ENCODE peak calls at places on chromosomes 12 and 14, in four cellular contexts. S, Q, O and K are unnamed samples. For H3K36me3, the result is how much of the 10 kb centered on the place peaks cover.

GRCh38 chr12:20602671-20603402 is 92.3 kb upstream of the SLCO1C1 start:
- DNase-seq in Q (peak), S (no peak), O (no peak), K (peak)

GRCh38 chr12:46373303-46374182 is 970 bp upstream of the SLC38A2 start:
- DNase-seq in O (peak), S (peak), Q (peak), K (no peak)

GRCh38 chr12:26798669-26799068 is 34.3 kb downstream of the ITPR2 start:
- DNase-seq in S (no peak), Q (no peak), O (no peak), K (no peak)

GRCh38 chr14:105945891-105946290 is 419.5 kb downstream of the TMEM121 start:
- DNase-seq in O (no peak), S (no peak), Q (no peak), K (no peak)

GRCh38 chr12:132498931-132499330 is 9.0 kb downstream of the FBRSL1 start:
- DNase-seq in Q (no peak), S (no peak), O (no peak), K (no peak)

GRCh38 chr14:22976620-22977433 is 5.5 kb downstream of the AJUBA start:
- DNase-seq in Q (peak), O (peak), S (no peak), K (no peak)

GRCh38 chr12:54294152-54294913 is 6.5 kb downstream of the NFE2 start:
- DNase-seq in Q (peak), S (no peak), O (peak), K (no peak)

GRCh38 chr12:116184766-116185165 is 92.7 kb downstream of the MED13L start:
- DNase-seq in Q (no peak), O (no peak), S (no peak), K (no peak)

GRCh38 chr14:79596531-79596930 is 614.8 kb downstream of the DIO2 start:
- DNase-seq in Q (peak), S (no peak), O (no peak), K (peak)

GRCh38 chr12:21774358-21775129 is at the start of gene KCNJ8:
- DNase-seq in S (peak), O (peak), Q (peak), K (no peak)

GRCh38 chr12:29763301-29763683 is 20.4 kb downstream of the TMTC1 start:
- DNase-seq in O (no peak), Q (no peak), S (no peak), K (no peak)

GRCh38 chr14:96084796-96085195 is 45.6 kb downstream of the C14orf132 start:
- DNase-seq in S (no peak), O (no peak), Q (no peak), K (no peak)

GRCh38 chr12:80412343-80412953 is 31.6 kb upstream of the PTPRQ start:
- DNase-seq in Q (no peak), O (no peak), S (peak), K (no peak)

GRCh38 chr14:50608302-50608851 is 48.4 kb downstream of the ATL1 start:
- DNase-seq in Q (no peak), S (no peak), O (no peak), K (no peak)

GRCh38 chr14:105314287-105315185 is at the start of gene PACS2:
- DNase-seq in Q (peak), O (peak), S (peak), K (no peak)

GRCh38 chr14:94355191-94355794 is 32.2 kb upstream of the SERPINA6 start:
- DNase-seq in S (peak), Q (no peak), O (peak), K (no peak)

GRCh38 chr12:52203126-52203921 is 11.5 kb upstream of the KRT80 start:
- DNase-seq in Q (peak), S (peak), O (peak), K (peak)

GRCh38 chr12:34297790-34298164 is 275.5 kb downstream of the ALG10 start:
- DNase-seq in O (no peak), Q (no peak), S (no peak), K (no peak)

GRCh38 chr14:51862171-51862838 is 1.9 kb downstream of the GNG2 start:
- DNase-seq in Q (no peak), S (no peak), O (no peak), K (no peak)

GRCh38 chr12:110780448-110780847 is 37.8 kb upstream of the PPP1CC start:
- DNase-seq in O (no peak), S (no peak), Q (no peak), K (no peak)

GRCh38 chr14:104979758-104980591 is 1.8 kb upstream of the AHNAK2 start:
- DNase-seq in Q (peak), S (peak), O (no peak), K (no peak)

GRCh38 chr12:43285248-43285647 is 266.8 kb downstream of the ADAMTS20 start:
- DNase-seq in O (no peak), Q (peak), S (no peak), K (peak)

GRCh38 chr12:24379038-24379437 is 429.6 kb upstream of the SOX5 start:
- DNase-seq in O (no peak), S (no peak), Q (no peak), K (no peak)

GRCh38 chr12:128830505-128830893 is 6.7 kb upstream of the SLC15A4 start:
- DNase-seq in O (no peak), S (no peak), Q (no peak), K (no peak)

GRCh38 chr12:51067771-51068170 is 15.6 kb downstream of the CSRNP2 start:
- DNase-seq in O (no peak), Q (no peak), S (no peak), K (no peak)

GRCh38 chr12:51059086-51059485 is 11.0 kb downstream of the LETMD1 start:
- DNase-seq in O (no peak), Q (no peak), S (no peak), K (no peak)

GRCh38 chr12:51065530-51065929 is 17.4 kb downstream of the LETMD1 start:
- DNase-seq in Q (no peak), S (no peak), O (no peak), K (no peak)

GRCh38 chr12:51067229-51067628 is 16.2 kb downstream of the CSRNP2 start:
- DNase-seq in Q (no peak), S (no peak), O (no peak), K (no peak)

DNA sequence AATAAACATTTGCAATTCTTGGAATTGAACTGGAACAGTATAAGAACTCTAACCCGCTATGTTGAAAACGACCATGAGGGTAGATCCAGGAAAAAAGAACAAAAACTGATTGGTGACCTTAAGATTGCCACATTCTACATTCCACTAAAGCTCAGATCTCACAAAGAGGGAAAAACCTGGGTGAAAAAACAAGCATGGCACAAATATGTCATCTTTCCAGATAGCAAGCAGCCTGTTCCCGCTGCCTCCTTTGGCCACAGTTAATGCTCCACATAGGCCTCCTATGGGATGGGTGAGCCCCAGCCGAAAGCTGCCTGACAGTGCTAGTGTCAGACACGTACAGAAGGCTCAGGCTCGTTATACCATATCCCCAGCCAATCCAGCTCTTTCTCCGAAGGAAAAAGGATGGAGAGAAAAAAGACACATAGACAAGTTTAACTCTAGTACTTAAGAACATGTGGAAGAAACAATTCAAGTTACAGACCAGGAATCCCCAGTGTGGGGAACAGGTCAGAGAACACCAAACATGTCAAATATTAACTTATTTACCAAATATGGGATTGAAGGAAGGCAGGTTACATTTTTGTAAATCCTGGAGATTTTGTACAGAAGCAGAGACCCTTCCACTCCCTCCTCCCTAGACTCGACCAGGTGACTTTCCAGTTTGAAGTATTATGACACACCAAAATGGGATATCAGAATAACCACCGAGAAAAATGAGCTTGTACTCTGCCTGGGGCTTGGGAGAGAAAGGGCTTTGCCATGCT is 14.7 kb downstream of the LETMD1 start:
- DNase-seq in S (no peak), O (no peak), Q (no peak), K (no peak)
- H3K36me3 ChIP-seq in S (half or more), O (under half), Q (half or more), K (under half)

GRCh38 chr12:108653922-108654321 is 20.2 kb upstream of the SELPLG start:
- DNase-seq in O (no peak), Q (no peak), S (no peak), K (no peak)
- H3K36me3 ChIP-seq in O (under half), Q (half or more), S (half or more), K (under half)

DNA sequence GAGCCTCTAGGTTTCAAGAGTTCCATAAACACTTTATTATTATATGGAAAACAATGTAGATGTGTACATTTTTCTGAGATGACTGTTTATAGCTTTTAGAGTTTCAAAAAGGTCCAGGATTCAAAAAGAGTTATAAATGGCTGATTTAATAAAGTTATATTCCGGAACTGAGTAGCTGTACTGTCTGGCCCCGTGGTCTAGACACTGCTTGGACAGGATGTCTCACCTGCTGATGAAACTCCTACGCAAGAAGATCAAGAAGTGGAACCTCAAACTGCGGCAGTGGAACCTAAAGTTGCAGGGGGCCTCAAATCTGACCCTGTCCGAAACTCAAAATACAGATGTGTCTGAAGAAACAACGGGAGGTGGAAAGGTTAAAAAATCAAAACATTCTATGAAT is 69.7 kb downstream of the DCAF5 start:
- DNase-seq in Q (no peak), O (no peak), S (no peak), K (no peak)
- H3K36me3 ChIP-seq in Q (under half), O (under half), S (half or more), K (under half)

GRCh38 chr12:56414401-56414800 is 34.8 kb downstream of the TIMELESS start:
- DNase-seq in S (no peak), Q (no peak), O (no peak), K (no peak)
- H3K36me3 ChIP-seq in S (under half), Q (under half), O (under half), K (under half)

DNA sequence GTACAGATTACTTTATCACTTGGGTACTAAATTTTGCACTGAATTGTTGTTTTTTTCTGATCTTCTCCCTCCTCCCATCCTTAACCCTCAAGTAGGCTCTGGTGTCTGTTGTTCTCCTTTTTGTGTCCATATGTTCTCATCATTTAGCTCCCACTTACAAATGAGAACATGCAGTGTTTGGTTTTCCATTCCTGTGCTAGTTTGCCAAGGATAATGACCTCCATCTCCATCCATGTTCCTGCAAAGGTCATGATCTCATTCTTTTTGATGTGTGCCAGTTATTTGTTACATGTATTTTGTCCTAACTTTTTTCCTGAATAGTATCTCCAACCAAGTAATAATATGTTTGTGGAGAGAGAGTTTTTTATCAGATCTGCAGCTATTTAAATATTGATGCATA is 44.2 kb downstream of the A2M start:
- DNase-seq in O (no peak), Q (no peak), S (no peak), K (no peak)
- H3K36me3 ChIP-seq in O (under half), Q (under half), S (half or more), K (under half)

GRCh38 chr14:102007916-102008418 is 43.6 kb downstream of the DYNC1H1 start:
- DNase-seq in S (no peak), O (no peak), Q (no peak), K (no peak)
- H3K36me3 ChIP-seq in S (half or more), O (under half), Q (half or more), K (under half)